ENCODE peak calls at places on chromosomes 11 and 22, in nine cellular contexts. One of them, this sample, is unnamed.
A peak's percentile ranks its signal among the peaks of the same experiment; 100 is the strongest.

GRCh38 chr22:50252081-50253045 is 1.3 kb upstream of the HDAC10 start:
- DNase-seq in lower leg skin: peak; percentile 96
- DNase-seq in lower lobe of right lung: peak; percentile 83
- DNase-seq in prostate gland: peak; percentile 66
- DNase-seq in coronary artery: no peak
- DNase-seq in upper lobe of right lung: peak; percentile 90
- DNase-seq in fibroblast of the aortic adventitia: peak; percentile 65
- DNase-seq in PC-3: peak; percentile 62
- DNase-seq in foreskin keratinocyte: no peak
- DNase-seq in this sample: peak; percentile 86

GRCh38 chr11:88035271-88035670 is 140.0 kb downstream of the RAB38 start:
- DNase-seq in lower leg skin: no peak
- DNase-seq in lower lobe of right lung: no peak
- DNase-seq in prostate gland: no peak
- DNase-seq in coronary artery: no peak
- DNase-seq in upper lobe of right lung: no peak
- DNase-seq in fibroblast of the aortic adventitia: peak; percentile 7
- DNase-seq in PC-3: peak; percentile 73
- DNase-seq in foreskin keratinocyte: peak; percentile 23
- DNase-seq in this sample: no peak

GRCh38 chr11:66856496-66857233 is at the start of gene LRFN4:
- DNase-seq in lower leg skin: no peak
- DNase-seq in lower lobe of right lung: no peak
- DNase-seq in prostate gland: no peak
- DNase-seq in coronary artery: no peak
- DNase-seq in upper lobe of right lung: peak; percentile 84
- DNase-seq in fibroblast of the aortic adventitia: no peak
- DNase-seq in PC-3: peak; percentile 57
- DNase-seq in foreskin keratinocyte: peak; percentile 52
- DNase-seq in this sample: no peak

GRCh38 chr11:6962673-6963072 is 36.4 kb downstream of the ZNF215 start:
- DNase-seq in lower leg skin: no peak
- DNase-seq in lower lobe of right lung: no peak
- DNase-seq in prostate gland: no peak
- DNase-seq in coronary artery: no peak
- DNase-seq in upper lobe of right lung: no peak
- DNase-seq in fibroblast of the aortic adventitia: peak; percentile 45
- DNase-seq in PC-3: no peak
- DNase-seq in foreskin keratinocyte: no peak
- DNase-seq in this sample: no peak

GRCh38 chr22:32130464-32130863 is 28.6 kb downstream of the C22orf42 start:
- DNase-seq in lower leg skin: no peak
- DNase-seq in lower lobe of right lung: no peak
- DNase-seq in prostate gland: no peak
- DNase-seq in coronary artery: peak; percentile 26
- DNase-seq in upper lobe of right lung: no peak
- DNase-seq in fibroblast of the aortic adventitia: no peak
- DNase-seq in PC-3: no peak
- DNase-seq in foreskin keratinocyte: no peak
- DNase-seq in this sample: no peak

GRCh38 chr11:85787809-85788805 is 22.8 kb downstream of the SYTL2 start:
- DNase-seq in lower leg skin: no peak
- DNase-seq in lower lobe of right lung: no peak
- DNase-seq in prostate gland: no peak
- DNase-seq in coronary artery: no peak
- DNase-seq in upper lobe of right lung: no peak
- DNase-seq in fibroblast of the aortic adventitia: no peak
- DNase-seq in PC-3: peak; percentile 93
- DNase-seq in foreskin keratinocyte: peak; percentile 46
- DNase-seq in this sample: no peak

GRCh38 chr11:69666752-69667536 is 8.2 kb downstream of the LTO1 start:
- DNase-seq in lower leg skin: peak; percentile 84
- DNase-seq in lower lobe of right lung: no peak
- DNase-seq in prostate gland: no peak
- DNase-seq in coronary artery: no peak
- DNase-seq in upper lobe of right lung: peak; percentile 38
- DNase-seq in fibroblast of the aortic adventitia: no peak
- DNase-seq in PC-3: no peak
- DNase-seq in foreskin keratinocyte: no peak
- DNase-seq in this sample: no peak

GRCh38 chr11:115194798-115195101 is 309.5 kb downstream of the CADM1 start:
- DNase-seq in lower leg skin: no peak
- DNase-seq in lower lobe of right lung: no peak
- DNase-seq in prostate gland: no peak
- DNase-seq in coronary artery: no peak
- DNase-seq in upper lobe of right lung: no peak
- DNase-seq in fibroblast of the aortic adventitia: no peak
- DNase-seq in PC-3: no peak
- DNase-seq in foreskin keratinocyte: no peak
- DNase-seq in this sample: peak; percentile 33

GRCh38 chr11:59810189-59810910 is at the start of gene MRPL16:
- DNase-seq in lower leg skin: peak; percentile 97
- DNase-seq in lower lobe of right lung: peak; percentile 92
- DNase-seq in prostate gland: peak; percentile 86
- DNase-seq in coronary artery: peak; percentile 89
- DNase-seq in upper lobe of right lung: peak; percentile 94
- DNase-seq in fibroblast of the aortic adventitia: peak; percentile 90
- DNase-seq in PC-3: peak; percentile 97
- DNase-seq in foreskin keratinocyte: peak; percentile 86
- DNase-seq in this sample: peak; percentile 92

GRCh38 chr11:13114566-13115465 is 105.7 kb downstream of the RASSF10 start:
- DNase-seq in lower leg skin: no peak
- DNase-seq in lower lobe of right lung: peak; percentile 48
- DNase-seq in prostate gland: peak; percentile 20
- DNase-seq in coronary artery: no peak
- DNase-seq in upper lobe of right lung: no peak
- DNase-seq in fibroblast of the aortic adventitia: no peak
- DNase-seq in PC-3: peak; percentile 25
- DNase-seq in foreskin keratinocyte: no peak
- DNase-seq in this sample: peak; percentile 17

GRCh38 chr11:31641477-31642062 is 132.0 kb downstream of the ELP4 start:
- DNase-seq in lower leg skin: no peak
- DNase-seq in lower lobe of right lung: no peak
- DNase-seq in prostate gland: peak; percentile 4
- DNase-seq in coronary artery: no peak
- DNase-seq in upper lobe of right lung: no peak
- DNase-seq in fibroblast of the aortic adventitia: peak; percentile 51
- DNase-seq in PC-3: peak; percentile 70
- DNase-seq in foreskin keratinocyte: peak; percentile 29
- DNase-seq in this sample: peak; percentile 1

DNA sequence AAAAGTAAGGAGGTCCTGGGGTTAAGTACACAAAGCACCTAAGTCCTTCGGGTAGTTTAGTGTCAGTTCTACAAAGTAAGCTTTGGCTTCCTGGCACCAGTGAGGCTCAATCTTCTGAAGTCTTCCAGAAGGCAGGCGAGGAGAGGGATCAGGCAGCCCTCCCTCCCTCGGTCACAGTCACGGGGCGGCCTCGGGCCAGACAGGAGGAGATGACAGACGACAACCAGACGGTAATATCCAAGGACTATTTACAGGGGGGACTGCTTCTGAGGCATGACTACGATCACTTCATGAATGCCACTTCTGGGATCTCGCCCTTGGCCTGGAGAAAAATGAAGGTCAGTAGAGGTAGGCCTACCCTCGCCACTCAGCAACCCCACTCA is 378 bp upstream of the TMEM223 start:
- DNase-seq in lower leg skin: no peak
- DNase-seq in lower lobe of right lung: no peak
- DNase-seq in prostate gland: no peak
- DNase-seq in coronary artery: no peak
- DNase-seq in upper lobe of right lung: no peak
- DNase-seq in fibroblast of the aortic adventitia: no peak
- DNase-seq in PC-3: no peak
- DNase-seq in foreskin keratinocyte: no peak
- DNase-seq in this sample: peak; percentile 31
- TF ChIP-seq CTCF in lower leg skin: no peak
- TF ChIP-seq CTCF in lower lobe of right lung: no peak
- TF ChIP-seq CTCF in prostate gland: no peak
- TF ChIP-seq CTCF in coronary artery: no peak
- TF ChIP-seq CTCF in upper lobe of right lung: no peak
- TF ChIP-seq CTCF in fibroblast of the aortic adventitia: no peak
- TF ChIP-seq CTCF in PC-3: no peak
- TF ChIP-seq CTCF in foreskin keratinocyte: no peak
- TF ChIP-seq CTCF in this sample: no peak

DNA sequence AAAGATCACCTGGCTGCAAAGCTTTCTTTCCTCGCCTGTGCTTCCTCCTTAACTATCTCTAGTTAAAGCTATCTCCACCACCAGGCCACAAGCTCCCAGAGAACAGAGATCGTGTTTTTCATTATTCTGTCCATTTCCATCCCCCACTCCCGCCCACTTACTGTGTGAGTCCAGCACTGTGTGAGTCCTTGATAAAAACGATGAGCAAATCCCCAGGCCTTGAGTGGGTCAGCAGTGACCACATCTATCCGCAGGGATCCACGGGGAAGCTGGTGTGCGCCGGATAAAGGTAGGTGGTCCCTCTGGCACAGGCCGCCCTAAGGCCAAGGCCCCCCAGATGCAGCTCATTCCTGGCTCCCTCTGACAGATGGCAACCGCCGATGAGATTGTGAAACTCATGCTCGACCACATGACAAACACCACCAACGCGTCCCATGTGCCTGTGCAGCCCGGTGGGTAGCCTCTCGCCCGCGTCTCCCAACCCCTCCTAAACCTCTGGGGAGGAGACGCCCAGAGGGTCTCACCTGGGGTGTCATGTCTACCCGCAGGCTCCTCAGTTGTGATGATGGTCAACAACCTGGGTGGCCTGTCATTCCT is 9.3 kb downstream of the TKFC start:
- DNase-seq in lower leg skin: peak; percentile 52
- DNase-seq in lower lobe of right lung: no peak
- DNase-seq in prostate gland: no peak
- DNase-seq in coronary artery: no peak
- DNase-seq in upper lobe of right lung: no peak
- DNase-seq in fibroblast of the aortic adventitia: no peak
- DNase-seq in PC-3: no peak
- DNase-seq in foreskin keratinocyte: no peak
- DNase-seq in this sample: no peak
- TF ChIP-seq CTCF in lower leg skin: no peak
- TF ChIP-seq CTCF in lower lobe of right lung: no peak
- TF ChIP-seq CTCF in prostate gland: no peak
- TF ChIP-seq CTCF in coronary artery: no peak
- TF ChIP-seq CTCF in upper lobe of right lung: no peak
- TF ChIP-seq CTCF in fibroblast of the aortic adventitia: no peak
- TF ChIP-seq CTCF in PC-3: no peak
- TF ChIP-seq CTCF in foreskin keratinocyte: no peak
- TF ChIP-seq CTCF in this sample: no peak

DNA sequence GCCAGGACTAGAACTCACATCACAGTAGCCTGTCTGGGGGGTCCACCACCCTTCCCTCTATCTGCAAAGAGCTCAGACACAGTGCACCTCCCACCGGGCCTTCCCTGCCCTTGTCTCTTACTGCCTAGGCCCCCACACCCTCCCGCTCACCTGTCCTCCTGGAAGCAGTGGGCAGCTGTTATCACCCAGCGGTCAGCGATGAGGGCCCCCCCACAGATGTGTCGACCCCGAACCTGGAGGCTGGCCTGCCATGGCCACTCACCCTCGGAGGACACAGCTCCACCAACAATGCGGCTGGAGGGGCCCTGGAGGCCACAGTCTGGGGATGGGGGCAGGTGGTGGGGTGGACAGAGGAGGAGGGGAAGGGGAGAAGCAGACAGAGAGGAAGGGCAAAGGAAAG is 18.8 kb downstream of the KCTD17 start:
- DNase-seq in lower leg skin: no peak
- DNase-seq in lower lobe of right lung: no peak
- DNase-seq in prostate gland: no peak
- DNase-seq in coronary artery: no peak
- DNase-seq in upper lobe of right lung: no peak
- DNase-seq in fibroblast of the aortic adventitia: no peak
- DNase-seq in PC-3: no peak
- DNase-seq in foreskin keratinocyte: no peak
- DNase-seq in this sample: no peak
- TF ChIP-seq CTCF in lower leg skin: no peak
- TF ChIP-seq CTCF in lower lobe of right lung: no peak
- TF ChIP-seq CTCF in prostate gland: no peak
- TF ChIP-seq CTCF in coronary artery: no peak
- TF ChIP-seq CTCF in upper lobe of right lung: no peak
- TF ChIP-seq CTCF in fibroblast of the aortic adventitia: no peak
- TF ChIP-seq CTCF in PC-3: no peak
- TF ChIP-seq CTCF in foreskin keratinocyte: no peak
- TF ChIP-seq CTCF in this sample: no peak

GRCh38 chr22:45477366-45478107 is 25.1 kb upstream of the FBLN1 start:
- DNase-seq in lower leg skin: no peak
- DNase-seq in lower lobe of right lung: peak; percentile 4
- DNase-seq in prostate gland: no peak
- DNase-seq in coronary artery: no peak
- DNase-seq in upper lobe of right lung: peak; percentile 36
- DNase-seq in fibroblast of the aortic adventitia: no peak
- DNase-seq in PC-3: no peak
- DNase-seq in foreskin keratinocyte: no peak
- DNase-seq in this sample: no peak

GRCh38 chr22:45475876-45476514 is 26.7 kb upstream of the FBLN1 start:
- DNase-seq in lower leg skin: peak; percentile 91
- DNase-seq in lower lobe of right lung: peak; percentile 39
- DNase-seq in prostate gland: no peak
- DNase-seq in coronary artery: no peak
- DNase-seq in upper lobe of right lung: peak; percentile 60
- DNase-seq in fibroblast of the aortic adventitia: no peak
- DNase-seq in PC-3: no peak
- DNase-seq in foreskin keratinocyte: no peak
- DNase-seq in this sample: no peak

GRCh38 chr22:45475063-45475747 is 27.5 kb upstream of the FBLN1 start:
- DNase-seq in lower leg skin: no peak
- DNase-seq in lower lobe of right lung: peak; percentile 9
- DNase-seq in prostate gland: no peak
- DNase-seq in coronary artery: no peak
- DNase-seq in upper lobe of right lung: peak; percentile 20
- DNase-seq in fibroblast of the aortic adventitia: no peak
- DNase-seq in PC-3: no peak
- DNase-seq in foreskin keratinocyte: no peak
- DNase-seq in this sample: no peak

GRCh38 chr22:45478108-45478771 is 24.4 kb upstream of the FBLN1 start:
- DNase-seq in lower leg skin: no peak
- DNase-seq in lower lobe of right lung: peak; percentile 43
- DNase-seq in prostate gland: no peak
- DNase-seq in coronary artery: no peak
- DNase-seq in upper lobe of right lung: peak; percentile 6
- DNase-seq in fibroblast of the aortic adventitia: peak; percentile 90
- DNase-seq in PC-3: peak; percentile 83
- DNase-seq in foreskin keratinocyte: no peak
- DNase-seq in this sample: no peak

DNA sequence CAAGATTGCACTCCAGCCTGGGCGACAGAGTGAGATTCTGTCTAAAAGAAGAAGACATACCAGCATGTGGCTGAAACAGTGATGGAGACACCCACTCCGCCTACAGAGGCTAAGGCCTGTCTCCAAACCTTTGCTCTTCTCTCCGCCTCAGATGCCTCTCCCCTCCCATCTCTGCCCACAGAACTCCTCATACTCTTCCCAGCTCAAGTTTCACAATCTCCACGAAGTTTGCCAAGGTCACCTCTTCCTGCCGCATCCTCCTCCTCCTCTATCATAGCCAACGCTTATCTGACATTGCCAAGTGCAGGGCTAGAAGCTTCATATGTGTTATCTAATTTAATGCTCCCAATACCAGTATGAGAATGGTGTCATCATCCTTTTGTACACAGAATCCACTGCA is 25.9 kb upstream of the FBLN1 start:
- DNase-seq in lower leg skin: no peak
- DNase-seq in lower lobe of right lung: no peak
- DNase-seq in prostate gland: no peak
- DNase-seq in coronary artery: no peak
- DNase-seq in upper lobe of right lung: no peak
- DNase-seq in fibroblast of the aortic adventitia: no peak
- DNase-seq in PC-3: no peak
- DNase-seq in foreskin keratinocyte: no peak
- DNase-seq in this sample: no peak
- TF ChIP-seq CTCF in lower leg skin: no peak
- TF ChIP-seq CTCF in lower lobe of right lung: no peak
- TF ChIP-seq CTCF in prostate gland: no peak
- TF ChIP-seq CTCF in coronary artery: no peak
- TF ChIP-seq CTCF in upper lobe of right lung: no peak
- TF ChIP-seq CTCF in fibroblast of the aortic adventitia: no peak
- TF ChIP-seq CTCF in PC-3: no peak
- TF ChIP-seq CTCF in foreskin keratinocyte: no peak
- TF ChIP-seq CTCF in this sample: no peak

This sample was measured in activated CD8-positive, alpha-beta T cell treated with anti-CD3 and anti-CD28 coated beads for 36 hours.